ENCODE peak calls at places on chromosome 12, in nine cellular contexts. One of them, this sample, is unnamed.

GRCh38 chr12:106251636-106252035 is 3.8 kb upstream of the CKAP4 start:
- DNase-seq in globus pallidus: no peak
- DNase-seq in SK-N-SH: no peak
- DNase-seq in foreskin keratinocyte: no peak
- DNase-seq in kidney: no peak
- DNase-seq in Peyer's patch: no peak
- DNase-seq in EL: peak
- DNase-seq in activated T-helper 1 cell treated with anti-CD3 and anti-CD28 coated beads, Interleukin-12 subunit alpha, Interleukin-12 subunit beta, Interleukin-2, Interleukin-4 antibody, amounts not matched to agents 30 ng/mL and 10 ng/mL and 1 ng/mL, durations not matched to agents 14 hours and 24 hours and 36 hours: no peak
- DNase-seq in OCI-M1: no peak
- DNase-seq in this sample: peak

GRCh38 chr12:113239811-113240331 is 18.6 kb downstream of the TPCN1 start:
- DNase-seq in globus pallidus: no peak
- DNase-seq in SK-N-SH: no peak
- DNase-seq in foreskin keratinocyte: no peak
- DNase-seq in kidney: no peak
- DNase-seq in Peyer's patch: peak
- DNase-seq in EL: no peak
- DNase-seq in activated T-helper 1 cell treated with anti-CD3 and anti-CD28 coated beads, Interleukin-12 subunit alpha, Interleukin-12 subunit beta, Interleukin-2, Interleukin-4 antibody, amounts not matched to agents 30 ng/mL and 10 ng/mL and 1 ng/mL, durations not matched to agents 14 hours and 24 hours and 36 hours: no peak
- DNase-seq in OCI-M1: no peak
- DNase-seq in this sample: peak

GRCh38 chr12:54459355-54459754 is 14.0 kb downstream of the GTSF1 start:
- DNase-seq in globus pallidus: no peak
- DNase-seq in SK-N-SH: no peak
- DNase-seq in foreskin keratinocyte: no peak
- DNase-seq in kidney: no peak
- DNase-seq in Peyer's patch: no peak
- DNase-seq in EL: no peak
- DNase-seq in activated T-helper 1 cell treated with anti-CD3 and anti-CD28 coated beads, Interleukin-12 subunit alpha, Interleukin-12 subunit beta, Interleukin-2, Interleukin-4 antibody, amounts not matched to agents 30 ng/mL and 10 ng/mL and 1 ng/mL, durations not matched to agents 14 hours and 24 hours and 36 hours: no peak
- DNase-seq in OCI-M1: no peak
- DNase-seq in this sample: no peak

GRCh38 chr12:16003460-16003859 is 92.3 kb downstream of the DERA start:
- DNase-seq in globus pallidus: no peak
- DNase-seq in SK-N-SH: no peak
- DNase-seq in foreskin keratinocyte: no peak
- DNase-seq in kidney: no peak
- DNase-seq in Peyer's patch: no peak
- DNase-seq in EL: no peak
- DNase-seq in activated T-helper 1 cell treated with anti-CD3 and anti-CD28 coated beads, Interleukin-12 subunit alpha, Interleukin-12 subunit beta, Interleukin-2, Interleukin-4 antibody, amounts not matched to agents 30 ng/mL and 10 ng/mL and 1 ng/mL, durations not matched to agents 14 hours and 24 hours and 36 hours: no peak
- DNase-seq in OCI-M1: no peak
- DNase-seq in this sample: no peak

GRCh38 chr12:117091758-117092510 is 7.3 kb downstream of the TESC start:
- DNase-seq in globus pallidus: no peak
- DNase-seq in SK-N-SH: no peak
- DNase-seq in foreskin keratinocyte: no peak
- DNase-seq in kidney: peak
- DNase-seq in Peyer's patch: no peak
- DNase-seq in EL: no peak
- DNase-seq in activated T-helper 1 cell treated with anti-CD3 and anti-CD28 coated beads, Interleukin-12 subunit alpha, Interleukin-12 subunit beta, Interleukin-2, Interleukin-4 antibody, amounts not matched to agents 30 ng/mL and 10 ng/mL and 1 ng/mL, durations not matched to agents 14 hours and 24 hours and 36 hours: no peak
- DNase-seq in OCI-M1: no peak
- DNase-seq in this sample: peak

GRCh38 chr12:110373025-110373876 is 30.3 kb downstream of the ANAPC7 start:
- DNase-seq in globus pallidus: peak
- DNase-seq in SK-N-SH: no peak
- DNase-seq in foreskin keratinocyte: peak
- DNase-seq in kidney: no peak
- DNase-seq in Peyer's patch: peak
- DNase-seq in EL: no peak
- DNase-seq in activated T-helper 1 cell treated with anti-CD3 and anti-CD28 coated beads, Interleukin-12 subunit alpha, Interleukin-12 subunit beta, Interleukin-2, Interleukin-4 antibody, amounts not matched to agents 30 ng/mL and 10 ng/mL and 1 ng/mL, durations not matched to agents 14 hours and 24 hours and 36 hours: no peak
- DNase-seq in OCI-M1: no peak
- DNase-seq in this sample: no peak

GRCh38 chr12:104177663-104178501 is 37.7 kb upstream of the TXNRD1 start:
- DNase-seq in globus pallidus: no peak
- DNase-seq in SK-N-SH: peak
- DNase-seq in foreskin keratinocyte: peak
- DNase-seq in kidney: peak
- DNase-seq in Peyer's patch: peak
- DNase-seq in EL: peak
- DNase-seq in activated T-helper 1 cell treated with anti-CD3 and anti-CD28 coated beads, Interleukin-12 subunit alpha, Interleukin-12 subunit beta, Interleukin-2, Interleukin-4 antibody, amounts not matched to agents 30 ng/mL and 10 ng/mL and 1 ng/mL, durations not matched to agents 14 hours and 24 hours and 36 hours: no peak
- DNase-seq in OCI-M1: peak
- DNase-seq in this sample: no peak

GRCh38 chr12:121888478-121889266 is at the start of gene PSMD9:
- DNase-seq in globus pallidus: peak
- DNase-seq in SK-N-SH: peak
- DNase-seq in foreskin keratinocyte: peak
- DNase-seq in kidney: peak
- DNase-seq in Peyer's patch: peak
- DNase-seq in EL: peak
- DNase-seq in activated T-helper 1 cell treated with anti-CD3 and anti-CD28 coated beads, Interleukin-12 subunit alpha, Interleukin-12 subunit beta, Interleukin-2, Interleukin-4 antibody, amounts not matched to agents 30 ng/mL and 10 ng/mL and 1 ng/mL, durations not matched to agents 14 hours and 24 hours and 36 hours: peak
- DNase-seq in OCI-M1: peak
- DNase-seq in this sample: peak

This sample was measured in NCI-H2171.